ENCODE peak calls at places on chromosomes 2 and 18, in nine cellular contexts. I is transverse colon; R is OCI-LY7; V is GM23338; C is ascending aorta; A is PC-3; L is thyroid gland; U is effector memory CD4-positive, alpha-beta T cell; E is tibial nerve. J is an unnamed sample.

GRCh38 chr2:50952596-50952995 is 79.3 kb downstream of the NRXN1 start:
- DNase-seq in R (no peak), A (peak; percentile 46), U (no peak), C (no peak), I (no peak), L (no peak), V (no peak), E (no peak), J (peak; percentile 55)

GRCh38 chr18:8912348-8913057 is 190.0 kb upstream of the NDUFV2 start:
- DNase-seq in E (no peak), R (peak; percentile 98), A (no peak), L (no peak), C (no peak), I (peak; percentile 16), U (no peak), V (peak; percentile 51), J (no peak)

GRCh38 chr2:68282814-68283812 is 30.8 kb upstream of the PPP3R1 start:
- DNase-seq in R (peak; percentile 74), C (no peak), V (peak; percentile 52), U (no peak), A (peak; percentile 55), E (no peak), I (no peak), L (no peak), J (peak; percentile 53)

GRCh38 chr18:10351221-10351795 is 103.1 kb upstream of the APCDD1 start:
- DNase-seq in U (no peak), L (no peak), R (no peak), C (no peak), A (no peak), V (no peak), I (no peak), E (no peak), J (no peak)

GRCh38 chr18:44742741-44743311 is 62.1 kb downstream of the SETBP1 start:
- DNase-seq in C (no peak), R (no peak), A (no peak), I (no peak), V (peak; percentile 5), E (peak; percentile 73), L (peak; percentile 59), U (no peak), J (no peak)

GRCh38 chr2:115162454-115163293 is 720.2 kb downstream of the DPP10 start:
- DNase-seq in A (no peak), C (no peak), L (peak; percentile 1), R (no peak), V (peak; percentile 62), I (no peak), U (no peak), E (no peak), J (no peak)

GRCh38 chr18:65257157-65257556 is 493.7 kb upstream of the CDH7 start:
- DNase-seq in I (no peak), L (no peak), R (no peak), V (peak; percentile 75), E (no peak), A (no peak), C (no peak), U (no peak), J (no peak)

GRCh38 chr2:28956415-28956826 is 24.7 kb upstream of the TOGARAM2 start:
- DNase-seq in U (peak; percentile 50), V (peak; percentile 89), R (no peak), C (no peak), I (no peak), E (no peak), L (peak; percentile 28), A (no peak), J (peak; percentile 47)

GRCh38 chr18:55300469-55301195 is 287.4 kb downstream of the TCF4 start:
- DNase-seq in I (no peak), C (no peak), V (peak; percentile 40), U (no peak), R (no peak), A (no peak), L (no peak), E (no peak), J (no peak)

GRCh38 chr2:65232636-65233035 is 5.0 kb downstream of the ACTR2 start:
- DNase-seq in A (peak; percentile 69), U (no peak), E (no peak), R (no peak), L (no peak), I (no peak), V (no peak), C (no peak), J (peak; percentile 61)

GRCh38 chr18:72180689-72181088 is 363.5 kb downstream of the CBLN2 start:
- DNase-seq in E (no peak), L (no peak), U (no peak), V (no peak), R (no peak), I (no peak), A (no peak), C (no peak), J (no peak)

DNA sequence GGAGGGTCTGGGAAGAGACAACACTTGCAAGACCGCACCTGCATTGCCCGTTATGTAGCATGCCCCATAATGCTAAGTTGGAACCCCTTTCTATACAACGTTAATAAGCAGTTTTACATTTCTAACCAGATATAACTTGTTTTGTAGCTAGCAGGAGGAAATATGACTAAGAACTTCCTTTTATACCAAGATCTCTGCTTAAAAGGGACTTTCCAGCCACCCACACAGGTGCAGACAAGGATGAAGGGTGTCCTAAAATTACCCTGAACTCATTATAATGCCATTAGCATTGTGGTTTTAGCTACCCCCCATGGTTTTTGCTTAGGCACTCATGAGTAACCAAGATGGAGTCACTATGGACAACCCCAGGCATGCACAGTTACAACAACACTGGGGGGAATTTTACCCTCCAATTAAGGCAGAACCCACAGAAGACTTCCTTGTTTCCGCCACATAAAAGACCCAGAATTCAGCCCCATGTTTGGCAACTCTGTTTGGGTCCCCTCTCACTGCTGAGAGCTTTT is 362.8 kb downstream of the CBLN2 start:
- DNase-seq in I (no peak), R (peak; percentile 8), E (no peak), V (no peak), C (no peak), L (no peak), U (no peak), A (no peak), J (no peak)
- H3K27ac ChIP-seq in I (no peak overlapping the region), R (no peak overlapping the region), E (no peak overlapping the region), V (no peak overlapping the region), C (no peak overlapping the region), L (no peak overlapping the region), U (no peak overlapping the region), A (no peak overlapping the region), J (no peak overlapping the region)

DNA sequence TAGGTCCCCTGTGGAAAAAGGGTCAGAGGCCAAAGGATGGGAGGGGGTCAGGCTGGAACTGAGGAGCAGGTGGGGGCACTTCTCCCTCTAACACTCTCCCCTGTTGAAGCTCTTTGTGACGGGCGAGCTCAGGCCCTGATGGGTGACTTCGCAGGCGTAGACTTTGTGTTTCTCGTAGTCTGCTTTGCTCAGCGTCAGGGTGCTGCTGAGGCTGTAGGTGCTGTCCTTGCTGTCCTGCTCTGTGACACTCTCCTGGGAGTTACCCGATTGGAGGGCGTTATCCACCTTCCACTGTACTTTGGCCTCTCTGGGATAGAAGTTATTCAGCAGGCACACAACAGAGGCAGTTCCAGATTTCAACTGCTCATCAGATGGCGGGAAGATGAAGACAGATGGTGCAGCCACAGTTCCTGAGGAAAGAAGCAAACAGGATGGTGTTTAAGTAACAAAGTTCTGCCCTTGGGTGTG is 165.8 kb downstream of the RPIA start:
- DNase-seq in V (no peak), C (no peak), R (peak; percentile 79), U (no peak), A (no peak), E (no peak), L (no peak), I (peak; percentile 66), J (no peak)
- H3K27ac ChIP-seq in V (no peak overlapping the region), C (no peak overlapping the region), R (peak overlapping the region; percentile 100), U (no peak overlapping the region), A (no peak overlapping the region), E (no peak overlapping the region), L (no peak overlapping the region), I (peak overlapping the region; percentile 43), J (no peak overlapping the region)

GRCh38 chr2:104402825-104403224 is 451.1 kb upstream of the POU3F3 start:
- DNase-seq in A (no peak), V (no peak), L (no peak), E (no peak), C (no peak), I (no peak), U (no peak), R (no peak), J (no peak)

GRCh38 chr2:104408266-104408665 is 445.6 kb upstream of the POU3F3 start:
- DNase-seq in U (no peak), C (no peak), R (no peak), V (peak; percentile 27), L (no peak), I (no peak), A (no peak), E (no peak), J (no peak)

GRCh38 chr2:104405628-104406027 is 448.3 kb upstream of the POU3F3 start:
- DNase-seq in V (no peak), L (no peak), A (no peak), I (no peak), R (no peak), C (no peak), E (no peak), U (no peak), J (no peak)

GRCh38 chr2:104404546-104404945 is 449.4 kb upstream of the POU3F3 start:
- DNase-seq in L (no peak), A (no peak), U (no peak), I (no peak), C (no peak), E (no peak), V (no peak), R (no peak), J (no peak)

GRCh38 chr2:104406273-104406726 is 447.6 kb upstream of the POU3F3 start:
- DNase-seq in L (peak; percentile 23), U (no peak), I (no peak), E (no peak), R (no peak), C (no peak), V (no peak), A (no peak), J (no peak)
- H3K27ac ChIP-seq in L (no peak overlapping the region), U (no peak overlapping the region), I (no peak overlapping the region), E (no peak overlapping the region), R (no peak overlapping the region), C (no peak overlapping the region), V (no peak overlapping the region), A (no peak overlapping the region), J (no peak overlapping the region)

GRCh38 chr18:80029690-80030089 is 4.5 kb upstream of the RBFA start:
- DNase-seq in I (no peak), A (no peak), L (no peak), R (no peak), E (no peak), V (no peak), C (no peak), U (no peak), J (no peak)

GRCh38 chr18:80022613-80023012 is 11.6 kb upstream of the RBFA start:
- DNase-seq in C (no peak), A (peak; percentile 7), I (no peak), V (peak; percentile 42), R (peak; percentile 54), E (no peak), U (no peak), L (no peak), J (no peak)

GRCh38 chr18:80023173-80023572 is 11.1 kb upstream of the RBFA start:
- DNase-seq in I (no peak), U (no peak), R (peak; percentile 19), A (no peak), L (no peak), C (no peak), E (no peak), V (peak; percentile 70), J (no peak)

DNA sequence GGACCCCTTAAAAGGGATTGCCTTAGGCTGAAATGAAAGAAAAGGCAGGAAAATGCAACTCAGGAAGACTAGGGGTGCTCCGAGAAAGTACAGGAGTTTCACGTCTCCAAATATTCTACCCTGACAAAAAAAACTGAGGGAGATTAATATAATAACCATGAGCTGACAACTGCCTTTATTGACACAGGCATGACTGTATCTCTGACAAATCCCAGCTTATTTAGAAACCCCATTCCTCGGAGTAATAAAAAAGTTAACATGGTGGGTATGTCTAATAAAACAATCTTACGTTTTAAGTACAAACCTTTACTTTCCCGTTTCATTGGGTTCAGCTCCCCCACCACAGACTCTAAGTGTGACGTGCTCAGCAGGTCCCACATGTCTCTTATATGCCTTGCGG is 7.9 kb upstream of the RBFA start:
- DNase-seq in C (no peak), E (no peak), U (no peak), R (no peak), A (peak; percentile 75), L (no peak), I (no peak), V (no peak), J (no peak)
- H3K27ac ChIP-seq in C (no peak overlapping the region), E (no peak overlapping the region), U (no peak overlapping the region), R (no peak overlapping the region), A (peak overlapping the region; percentile 62), L (no peak overlapping the region), I (no peak overlapping the region), V (no peak overlapping the region), J (no peak overlapping the region)